ENCODE peak calls at places on chromosomes 16 and 17, in five cellular contexts. C is epithelial cell of esophagus, O is cardiac fibroblast, J is BE2C, X is IMR-90. H is an unnamed sample.

GRCh38 chr17:17186051-17186450 is 20.1 kb downstream of the PLD6 start:
- DNase-seq in C (peak), O (no peak), J (no peak), X (peak), H (no peak)

GRCh38 chr16:65342231-65342866 is 220.5 kb upstream of the CDH11 start:
- DNase-seq in C (no peak), O (no peak), J (no peak), X (no peak), H (no peak)

GRCh38 chr17:44349553-44350070 is 4.5 kb downstream of the GRN start:
- DNase-seq in C (no peak), O (no peak), J (no peak), X (no peak), H (no peak)

GRCh38 chr17:15213381-15214087 is 51.6 kb downstream of the PMP22 start:
- DNase-seq in C (peak), O (peak), J (peak), X (peak), H (peak)

GRCh38 chr17:71699907-71700306 is 420.9 kb upstream of the SOX9 start:
- DNase-seq in C (peak), O (no peak), J (no peak), X (no peak), H (no peak)

GRCh38 chr16:5448798-5449197 is 351.2 kb upstream of the EEF2KMT start:
- DNase-seq in C (no peak), O (no peak), J (no peak), X (no peak), H (no peak)

GRCh38 chr17:35799942-35800341 is 4.5 kb upstream of the MMP28 start:
- DNase-seq in C (peak), O (peak), J (peak), X (no peak), H (peak)

GRCh38 chr17:76726766-76727718 is at the start of gene METTL23:
- DNase-seq in C (peak), O (peak), J (peak), X (peak), H (peak)

GRCh38 chr17:15287533-15288267 is 22.6 kb upstream of the PMP22 start:
- DNase-seq in C (no peak), O (peak), J (no peak), X (peak), H (no peak)

GRCh38 chr17:44065668-44066203 is 735 bp downstream of the LSM12 start:
- DNase-seq in C (no peak), O (no peak), J (no peak), X (no peak), H (peak)

GRCh38 chr17:38627957-38628356 is 22.2 kb upstream of the SRCIN1 start:
- DNase-seq in C (no peak), O (no peak), J (no peak), X (no peak), H (no peak)

GRCh38 chr17:57979076-57979475 is 9.0 kb downstream of the VEZF1 start:
- DNase-seq in C (no peak), O (no peak), J (no peak), X (no peak), H (no peak)

DNA sequence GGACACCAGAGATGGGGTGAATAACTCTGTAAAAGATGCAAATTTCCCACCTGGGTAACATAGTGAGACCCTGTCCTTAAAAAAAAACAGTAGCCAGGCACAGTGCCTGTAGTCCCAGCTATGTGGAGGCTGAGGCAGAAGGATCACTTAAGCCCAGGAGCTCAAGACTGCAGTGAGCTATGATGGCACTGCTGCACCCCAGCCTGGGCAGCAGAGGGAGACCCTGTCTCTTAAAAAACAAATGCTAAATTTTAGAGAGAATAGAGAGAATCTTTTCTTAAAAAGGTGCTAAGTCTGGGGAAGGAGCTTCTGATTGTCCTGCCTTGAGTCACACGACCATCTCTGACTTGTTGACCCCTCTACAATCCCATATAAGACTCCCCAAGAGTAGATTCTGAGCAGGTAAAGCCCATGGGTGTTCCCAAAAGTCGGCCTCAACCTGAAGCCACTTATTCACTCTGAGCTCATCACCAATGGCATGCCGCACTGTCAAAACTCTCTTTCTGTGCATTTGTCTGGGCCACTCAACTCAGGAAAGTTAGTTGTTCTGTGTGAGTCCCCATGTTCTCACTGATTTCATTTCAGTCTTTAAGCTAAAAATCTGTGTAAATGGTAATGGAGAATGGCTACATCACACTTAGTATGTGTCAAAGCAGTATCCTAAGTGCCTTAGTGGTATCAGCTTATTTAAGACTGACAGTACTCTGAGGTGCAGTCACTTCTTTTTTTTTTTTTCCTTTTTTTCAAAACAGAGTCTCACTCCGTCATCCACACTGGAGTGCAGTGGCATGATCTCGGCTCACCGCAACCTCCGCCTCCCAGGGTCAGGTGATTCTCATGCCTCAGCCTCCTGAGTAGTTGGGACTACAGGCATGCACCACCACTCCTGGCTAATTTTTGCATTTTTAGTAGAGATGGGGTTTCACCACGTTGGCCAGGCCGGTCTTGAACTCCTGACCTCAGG is 41.6 kb downstream of the PRKCB start:
- DNase-seq in C (no peak), O (no peak), J (no peak), X (no peak), H (no peak)
- TF ChIP-seq CTCF in C (no peak), O (no peak), J (no peak), X (no peak), H (no peak)

DNA sequence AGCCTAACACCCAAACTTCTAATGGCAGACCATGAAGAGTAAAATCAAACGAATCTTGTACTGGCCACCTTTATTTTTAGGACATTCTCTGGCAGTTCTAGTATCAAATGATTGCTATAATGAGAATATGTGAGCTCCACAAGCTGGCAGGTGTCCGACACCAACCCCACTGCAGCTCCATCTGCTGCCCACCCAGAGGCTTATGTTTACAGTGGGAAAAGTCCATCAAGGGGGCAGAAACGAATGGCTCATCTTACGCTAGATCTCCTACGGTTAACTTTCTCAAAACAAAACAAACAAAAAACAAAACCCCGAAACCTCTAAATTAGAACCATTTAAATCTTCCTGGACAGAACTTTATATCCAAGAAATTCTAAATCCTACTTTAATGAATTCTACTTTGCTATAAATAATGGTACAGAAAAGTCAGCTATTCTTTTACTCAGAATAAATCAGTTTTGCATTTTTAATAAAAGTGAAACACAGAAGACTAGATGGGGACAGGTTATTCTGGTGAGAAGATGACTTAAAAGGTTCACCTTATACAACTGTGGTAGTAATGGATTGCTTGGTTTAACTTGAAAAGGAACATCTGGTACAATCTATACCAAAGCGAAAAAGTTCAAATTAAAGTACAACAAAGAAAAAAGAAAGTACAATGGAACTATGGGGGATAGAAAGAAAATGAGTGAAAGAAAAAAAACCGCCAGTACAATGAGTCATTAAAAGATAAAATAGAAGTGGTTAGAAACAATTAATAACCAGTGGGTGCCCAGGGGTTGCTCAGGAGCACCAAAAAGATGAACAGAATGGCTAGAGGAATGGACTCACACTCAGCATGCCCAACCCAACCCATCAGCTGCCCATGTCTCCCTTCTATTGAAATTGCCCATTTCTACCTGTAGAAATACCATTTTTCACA is 40.2 kb downstream of the GRB2 start:
- DNase-seq in C (no peak), O (no peak), J (no peak), X (no peak), H (no peak)
- H3K4me3 ChIP-seq in C (no peak), O (no peak), J (no peak), X (no peak), H (no peak)

DNA sequence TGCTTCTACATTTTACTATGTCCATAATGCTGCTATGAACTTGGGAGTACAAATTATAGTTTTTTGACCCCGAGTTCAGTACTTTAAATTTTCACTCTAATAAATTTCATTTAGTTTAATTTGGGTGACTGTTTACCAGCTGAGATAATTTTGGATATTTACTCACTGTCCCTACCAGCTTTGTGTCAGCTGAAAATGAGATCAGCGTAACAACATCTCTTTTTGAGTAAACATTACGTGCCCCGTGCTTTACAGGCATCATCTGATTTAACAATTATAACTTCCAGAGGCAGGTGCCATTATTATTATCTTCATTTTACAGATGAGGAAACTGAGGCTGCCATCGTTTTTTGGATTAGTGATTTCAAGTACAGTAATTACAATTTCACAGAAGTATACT is 15.0 kb downstream of the GFOD2 start:
- DNase-seq in C (no peak), O (no peak), J (no peak), X (no peak), H (no peak)
- TF ChIP-seq CTCF in C (no peak), O (no peak), J (no peak), X (no peak), H (no peak)

GRCh38 chr17:68201425-68201785 is 46.4 kb upstream of the AMZ2 start:
- DNase-seq in C (no peak), O (no peak), J (no peak), X (no peak), H (no peak)
- H3K4me3 ChIP-seq in C (no peak), O (no peak), J (peak), X (no peak), H (no peak)

DNA sequence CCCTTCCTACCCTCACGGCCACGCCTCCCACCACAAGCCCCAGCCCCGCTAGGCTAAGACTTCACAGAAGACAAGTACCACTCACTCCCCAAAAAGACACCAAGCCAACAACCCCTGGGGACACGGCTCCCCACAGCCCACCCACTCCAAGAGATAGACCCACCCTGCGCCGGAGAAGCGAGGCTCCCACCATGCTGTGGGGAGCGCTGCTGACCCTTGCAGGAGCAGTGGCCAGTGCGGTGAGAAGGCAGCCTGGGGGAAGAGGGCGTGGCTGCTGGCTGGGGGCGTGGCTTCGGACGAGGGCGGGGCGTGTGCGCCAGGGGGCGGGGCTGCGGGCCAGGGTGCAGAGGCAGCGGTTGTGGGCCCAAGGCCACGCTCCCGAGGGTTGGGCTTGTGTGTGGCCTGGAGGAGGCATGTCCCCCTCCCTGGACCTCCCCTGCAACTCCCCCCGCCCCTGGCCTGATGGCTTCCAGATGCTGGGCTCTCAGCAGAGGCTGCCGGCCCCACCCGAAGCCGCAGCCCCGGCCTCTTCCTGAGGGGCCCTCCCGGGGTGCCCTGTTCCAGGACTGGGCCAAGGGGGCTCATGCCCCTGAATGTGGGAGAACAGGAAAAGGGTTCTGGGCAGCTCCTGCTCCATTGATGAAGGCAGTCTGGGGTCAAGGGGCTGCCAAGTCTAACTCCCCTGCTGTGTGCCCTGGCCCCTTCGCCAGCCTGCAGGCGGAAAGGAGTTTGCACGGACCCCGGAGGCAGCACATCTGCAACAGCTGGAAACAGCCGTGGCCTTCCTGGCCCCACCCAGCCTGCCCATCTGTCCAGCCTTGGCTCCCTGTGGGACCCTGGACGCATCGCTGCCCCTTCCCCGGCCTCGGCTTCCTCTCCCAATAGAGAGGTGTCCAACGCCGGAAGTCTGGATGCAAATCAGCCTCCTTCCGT is 9.1 kb downstream of the TFAP4 start:
- DNase-seq in C (no peak), O (peak), J (peak), X (peak), H (peak)
- TF ChIP-seq CTCF in C (no peak), O (no peak), J (no peak), X (peak), H (no peak)

DNA sequence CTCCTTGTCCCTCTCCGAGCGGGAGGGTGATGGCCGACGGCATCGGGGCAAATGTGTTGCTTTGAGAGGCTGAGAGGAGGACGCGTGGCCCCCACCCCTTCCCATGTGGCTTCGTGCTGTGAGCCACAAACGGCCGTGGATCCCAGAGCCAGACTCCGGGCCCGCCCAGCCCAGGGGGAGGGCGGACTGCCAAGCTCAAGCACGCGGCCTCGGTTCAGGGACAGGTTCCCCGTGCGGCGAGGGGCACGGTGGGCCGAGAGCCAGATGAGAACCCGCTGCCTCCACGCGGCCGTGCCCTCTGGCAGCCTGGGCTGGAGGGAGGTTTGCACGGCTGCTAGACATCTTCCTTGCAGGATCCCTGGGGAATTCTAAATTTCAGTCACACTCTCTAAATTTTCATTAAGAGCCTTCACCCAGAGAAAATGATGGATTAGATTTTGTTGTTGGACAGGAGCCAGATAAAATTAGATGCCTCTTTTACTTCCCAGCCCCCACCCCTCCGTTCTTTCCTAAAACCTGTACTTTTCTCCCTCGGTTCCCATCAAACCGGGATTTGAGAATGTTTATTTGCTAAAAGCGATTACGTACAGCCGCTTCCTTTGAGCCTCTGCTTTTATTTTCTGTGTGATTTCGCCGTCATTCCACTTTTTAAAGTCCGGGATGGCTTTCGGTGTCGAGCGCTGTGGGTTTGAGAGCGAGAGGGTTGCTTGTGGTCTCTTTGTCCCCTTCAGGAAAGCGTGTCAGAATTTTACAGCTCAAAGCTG is 24.9 kb upstream of the GNG13 start:
- DNase-seq in C (no peak), O (no peak), J (peak), X (no peak), H (no peak)
- H3K4me3 ChIP-seq in C (no peak), O (no peak), J (no peak), X (no peak), H (no peak)

DNA sequence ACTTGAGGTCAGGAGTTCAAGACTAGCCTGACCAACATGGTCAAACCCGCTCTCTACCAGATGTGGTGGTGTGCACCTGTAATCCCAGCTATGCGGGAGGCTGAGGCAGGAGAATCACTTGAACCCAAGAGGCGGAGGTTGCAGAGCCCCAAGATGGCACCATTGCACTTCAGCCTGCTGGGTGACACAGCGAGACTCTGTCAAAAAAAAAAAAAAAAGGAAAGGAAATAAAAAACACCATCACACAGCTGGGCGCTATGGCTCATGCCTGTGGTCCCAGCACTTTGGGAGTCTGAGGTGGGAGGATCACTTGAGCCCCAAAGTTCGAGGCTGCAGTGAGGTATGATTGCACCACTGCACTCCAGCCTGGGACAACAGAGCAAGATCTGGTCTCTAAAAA is 13.3 kb upstream of the SBK1 start:
- DNase-seq in C (no peak), O (no peak), J (no peak), X (no peak), H (no peak)
- TF ChIP-seq CTCF in C (no peak), O (no peak), J (no peak), X (no peak), H (no peak)

GRCh38 chr17:50865868-50866260 is 290 bp downstream of the TOB1 start:
- DNase-seq in C (no peak), O (no peak), J (no peak), X (no peak), H (no peak)

GRCh38 chr17:50866261-50866949 is at the start of gene TOB1:
- DNase-seq in C (peak), O (peak), J (peak), X (peak), H (peak)

GRCh38 chr17:50867856-50868438 is 1.8 kb upstream of the TOB1 start:
- DNase-seq in C (no peak), O (no peak), J (no peak), X (peak), H (no peak)

GRCh38 chr17:50866950-50867855 is 1.0 kb upstream of the TOB1 start:
- DNase-seq in C (peak), O (peak), J (peak), X (peak), H (peak)

DNA sequence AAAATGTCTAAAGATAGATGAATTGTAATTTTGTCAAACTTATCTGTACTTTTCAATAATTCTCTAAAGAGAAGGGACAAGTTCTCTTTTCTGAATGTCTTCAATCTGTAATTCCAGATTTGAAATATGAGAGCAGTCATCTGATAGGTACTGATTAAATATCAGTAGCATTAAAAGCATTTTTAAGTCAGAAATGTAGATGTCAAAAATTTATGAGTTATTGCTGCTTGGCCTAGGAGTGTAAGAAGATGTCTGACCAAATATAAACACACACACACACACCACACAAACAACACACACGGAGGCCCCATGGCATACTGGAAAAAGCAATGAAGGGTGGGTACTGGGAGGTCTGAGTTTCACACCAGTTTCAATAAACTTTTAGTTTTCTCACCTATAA is 2.4 kb upstream of the TOB1 start:
- DNase-seq in C (no peak), O (no peak), J (no peak), X (no peak), H (no peak)
- H3K4me3 ChIP-seq in C (peak), O (no peak), J (peak), X (no peak), H (no peak)